ENCODE peak calls at places on chromosomes 4 and X, in eight cellular contexts. F is activated CD4-positive, alpha-beta T cell treated with anti-CD3 and anti-CD28 coated beads, Interleukin-2, amount 50 U/mL, for 1 hour; M is iris pigment epithelial cell; I is NCI-H1436; T is right cardiac atrium; Q is breast epithelium; W is H7; J is naive thymus-derived CD4-positive, alpha-beta T cell. X is an unnamed sample.

GRCh38 chr4:4446434-4446833 is 59.5 kb downstream of the NSG1 start:
- DNase-seq in I (no peak), W (no peak), T (no peak), M (peak), F (no peak), Q (no peak), J (no peak), X (no peak)

GRCh38 chrX:123738378-123738955 is 5.6 kb upstream of the THOC2 start:
- DNase-seq in I (no peak), J (no peak), M (no peak), T (no peak), W (no peak), F (no peak), Q (no peak), X (no peak)

GRCh38 chr4:17324431-17324830 is 187.5 kb downstream of the QDPR start:
- DNase-seq in Q (no peak), J (peak), F (peak), I (no peak), M (peak), W (peak), T (peak), X (peak)

GRCh38 chrX:69152398-69152797 is 12.9 kb downstream of the PJA1 start:
- DNase-seq in Q (no peak), T (peak), J (no peak), W (no peak), M (peak), I (peak), F (no peak), X (no peak)

GRCh38 chrX:74343327-74343969 is 39.5 kb downstream of the ZCCHC13 start:
- DNase-seq in T (no peak), F (no peak), I (no peak), W (no peak), M (no peak), J (no peak), Q (no peak), X (no peak)

GRCh38 chr4:141807501-141807900 is 171.1 kb downstream of the IL15 start:
- DNase-seq in J (no peak), T (no peak), I (no peak), Q (no peak), M (peak), F (no peak), W (no peak), X (no peak)

GRCh38 chr4:5710065-5710961 is 688 bp upstream of the EVC start:
- DNase-seq in M (peak), I (no peak), W (peak), J (no peak), F (no peak), Q (no peak), T (no peak), X (no peak)

GRCh38 chrX:115892056-115892708 is 278.4 kb upstream of the AGTR2 start:
- DNase-seq in T (no peak), Q (no peak), W (peak), I (no peak), J (no peak), F (no peak), M (no peak), X (no peak)

GRCh38 chr4:77074961-77075855 is 581 bp downstream of the CCNI start:
- DNase-seq in M (peak), Q (peak), T (peak), F (peak), J (peak), I (peak), W (peak), X (peak)

GRCh38 chr4:104591505-104591904 is 96.8 kb upstream of the CXXC4 start:
- DNase-seq in Q (peak), F (no peak), T (peak), I (peak), W (peak), M (no peak), J (no peak), X (no peak)

GRCh38 chr4:147709999-147710398 is 21.9 kb upstream of the ARHGAP10 start:
- DNase-seq in M (peak), I (no peak), W (no peak), J (no peak), F (no peak), T (no peak), Q (no peak), X (no peak)

GRCh38 chr4:153467154-153467896 is 1.2 kb downstream of the TMEM131L start:
- DNase-seq in M (peak), Q (peak), T (peak), F (peak), J (peak), W (peak), I (peak), X (peak)

GRCh38 chrX:30220646-30221045 is 5.3 kb downstream of the MAGEB2 start:
- DNase-seq in I (no peak), W (no peak), Q (no peak), J (no peak), T (no peak), F (no peak), M (no peak), X (no peak)

GRCh38 chrX:27918799-27919198 is 62.5 kb downstream of the DCAF8L1 start:
- DNase-seq in Q (no peak), T (no peak), W (no peak), M (peak), J (no peak), F (no peak), I (no peak), X (no peak)

GRCh38 chr4:127995776-127996175 is 30.6 kb downstream of the ABHD18 start:
- DNase-seq in W (no peak), Q (no peak), J (no peak), T (no peak), F (no peak), M (peak), I (no peak), X (no peak)

GRCh38 chr4:113153529-113154101 is 104.2 kb downstream of the ANK2 start:
- DNase-seq in T (no peak), I (no peak), Q (no peak), F (no peak), J (no peak), M (peak), W (no peak), X (no peak)

GRCh38 chrX:40267334-40268118 is 169.8 kb upstream of the BCOR start:
- DNase-seq in T (no peak), J (no peak), I (no peak), F (no peak), Q (no peak), M (no peak), W (peak), X (no peak)

GRCh38 chrX:143121471-143121870 is 95.7 kb downstream of the SPANXN4 start:
- DNase-seq in J (no peak), F (no peak), Q (no peak), W (no peak), T (no peak), M (no peak), I (peak), X (no peak)

GRCh38 chr4:108166038-108166437 is 2.7 kb downstream of the LEF1 start:
- DNase-seq in M (no peak), W (no peak), F (peak), I (no peak), J (peak), T (no peak), Q (no peak), X (peak)

GRCh38 chr4:140756292-140757219 is at the start of gene TBC1D9:
- DNase-seq in J (no peak), M (peak), F (no peak), W (peak), T (peak), Q (peak), I (peak), X (no peak)

GRCh38 chrX:103756736-103757135 is 19.9 kb upstream of the PLP1 start:
- DNase-seq in Q (no peak), M (no peak), W (no peak), J (no peak), F (no peak), I (no peak), T (no peak), X (no peak)

GRCh38 chrX:116417214-116417613 is 19.2 kb upstream of the SLC6A14 start:
- DNase-seq in F (no peak), M (no peak), J (no peak), T (no peak), Q (no peak), I (no peak), W (no peak), X (no peak)

GRCh38 chrX:154840856-154841255 is 6.4 kb upstream of the SMIM9 start:
- DNase-seq in J (peak), Q (no peak), F (no peak), M (peak), I (peak), T (no peak), W (peak), X (no peak)

GRCh38 chr4:7514789-7515188 is 80.1 kb upstream of the PSAPL1 start:
- DNase-seq in J (no peak), Q (no peak), F (no peak), W (no peak), I (no peak), M (no peak), T (no peak), X (no peak)

GRCh38 chrX:23907106-23907495 is 637 bp downstream of the APOO start:
- DNase-seq in F (no peak), W (peak), J (no peak), T (no peak), Q (no peak), M (no peak), I (no peak), X (peak)

GRCh38 chrX:1384738-1385250 is 7.1 kb downstream of the SLC25A6 start:
- DNase-seq in F (no peak), J (no peak), M (no peak), T (peak), I (no peak), W (peak), Q (no peak), X (no peak)

GRCh38 chr4:173211222-173211621 is 42.6 kb downstream of the GALNT7 start:
- DNase-seq in F (no peak), T (no peak), I (no peak), J (no peak), W (no peak), Q (no peak), M (no peak), X (no peak)

GRCh38 chr4:90842960-90843359 is 715.8 kb downstream of the CCSER1 start:
- DNase-seq in M (peak), I (no peak), W (no peak), Q (no peak), F (no peak), T (no peak), J (no peak), X (no peak)

GRCh38 chr4:89752932-89753598 is 83.9 kb downstream of the SNCA start:
- DNase-seq in I (no peak), T (no peak), Q (no peak), M (peak), W (no peak), F (no peak), J (no peak), X (no peak)

GRCh38 chrX:153600032-153600373 is 1.1 kb upstream of the CCNQ start:
- DNase-seq in F (no peak), T (no peak), M (no peak), J (peak), I (no peak), W (peak), Q (no peak), X (no peak)

GRCh38 chr4:162683659-162684370 is 482.9 kb downstream of the NAF1 start:
- DNase-seq in Q (no peak), T (no peak), F (no peak), I (no peak), W (no peak), M (peak), J (no peak), X (no peak)

GRCh38 chr4:172727631-172728030 is 441.0 kb upstream of the GALNT7 start:
- DNase-seq in J (no peak), T (no peak), I (no peak), W (no peak), M (no peak), Q (no peak), F (no peak), X (no peak)

GRCh38 chr4:125062079-125062478 is 252.7 kb upstream of the FAT4 start:
- DNase-seq in I (no peak), T (no peak), M (no peak), Q (no peak), F (no peak), J (no peak), W (no peak), X (no peak)

GRCh38 chrX:40845331-40845911 is 110.1 kb upstream of the MED14 start:
- DNase-seq in F (no peak), T (peak), Q (no peak), I (no peak), J (no peak), W (peak), M (peak), X (no peak)

GRCh38 chrX:2867191-2867590 is 38.5 kb downstream of the GYG2 start:
- DNase-seq in T (no peak), F (no peak), Q (no peak), M (no peak), J (no peak), W (no peak), I (no peak), X (no peak)

GRCh38 chr4:167035390-167035789 is 198.9 kb downstream of the SPOCK3 start:
- DNase-seq in W (no peak), F (no peak), J (no peak), Q (no peak), I (no peak), M (no peak), T (no peak), X (no peak)

GRCh38 chrX:139691493-139691842 is 16.5 kb downstream of the MCF2 start:
- DNase-seq in W (no peak), J (no peak), Q (no peak), I (no peak), T (peak), M (peak), F (no peak), X (no peak)

GRCh38 chrX:23817979-23818336 is 35.0 kb downstream of the SAT1 start:
- DNase-seq in J (no peak), W (no peak), Q (no peak), T (no peak), M (no peak), F (no peak), I (no peak), X (no peak)

GRCh38 chr4:107094332-107094731 is 58.2 kb upstream of the DKK2 start:
- DNase-seq in I (no peak), J (no peak), T (no peak), F (no peak), M (peak), Q (no peak), W (peak), X (no peak)

GRCh38 chrX:115362334-115363095 is 73.0 kb downstream of the LUZP4 start:
- DNase-seq in M (peak), T (no peak), I (no peak), F (no peak), J (no peak), W (peak), Q (no peak), X (no peak)